ENCODE peak calls at places on chromosomes 3 and 15, in four cellular contexts. C is NCI-H1092, X is cardiac septum, N is fibroblast of lung. A is an unnamed sample.

GRCh38 chr15:85543741-85544155 is 163.3 kb downstream of the AKAP13 start:
- DNase-seq in C (no peak), X (peak; percentile 91), N (no peak), A (peak; percentile 88)

GRCh38 chr3:66800941-66801545 is 197.1 kb upstream of the KBTBD8 start:
- DNase-seq in C (no peak), X (no peak), N (peak; percentile 53), A (no peak)

GRCh38 chr3:107375682-107376081 is 1.6 kb upstream of the CCDC54 start:
- DNase-seq in C (no peak), X (no peak), N (no peak), A (no peak)

GRCh38 chr15:52133510-52134220 is 21.1 kb upstream of the BCL2L10 start:
- DNase-seq in C (no peak), X (no peak), N (no peak), A (no peak)

GRCh38 chr3:71064288-71064975 is 519.1 kb downstream of the FOXP1 start:
- DNase-seq in C (no peak), X (no peak), N (peak; percentile 74), A (peak; percentile 85)

GRCh38 chr15:60407406-60407805 is 9.6 kb upstream of the ANXA2 start:
- DNase-seq in C (no peak), X (no peak), N (peak; percentile 94), A (no peak)

GRCh38 chr3:8482960-8483665 is 18.5 kb upstream of the LMCD1 start:
- DNase-seq in C (peak; percentile 41), X (peak; percentile 84), N (peak; percentile 99), A (peak; percentile 89)

GRCh38 chr3:30248423-30248822 is 358.0 kb upstream of the TGFBR2 start:
- DNase-seq in C (no peak), X (no peak), N (no peak), A (no peak)

GRCh38 chr3:105197863-105198262 is 168.8 kb upstream of the ALCAM start:
- DNase-seq in C (no peak), X (no peak), N (no peak), A (no peak)

GRCh38 chr3:17583530-17583929 is 158.9 kb downstream of the TBC1D5 start:
- DNase-seq in C (no peak), X (no peak), N (no peak), A (no peak)

GRCh38 chr15:46618984-46619383 is 984.2 kb downstream of the SQOR start:
- DNase-seq in C (no peak), X (no peak), N (no peak), A (no peak)

GRCh38 chr15:67924359-67924974 is 84.6 kb upstream of the RNU6-1 start:
- DNase-seq in C (no peak), X (no peak), N (no peak), A (no peak)

GRCh38 chr15:56732135-56732880 is 1.0 kb downstream of the ZNF280D start:
- DNase-seq in C (peak; percentile 3), X (no peak), N (peak; percentile 87), A (no peak)

GRCh38 chr15:48647963-48648362 is 2.5 kb upstream of the FBN1 start:
- DNase-seq in C (no peak), X (no peak), N (peak; percentile 48), A (no peak)

GRCh38 chr3:52402706-52403270 is 42.1 kb downstream of the SEMA3G start:
- DNase-seq in C (no peak), X (peak; percentile 61), N (no peak), A (peak; percentile 20)

GRCh38 chr3:168117059-168117458 is 21.3 kb upstream of the GOLIM4 start:
- DNase-seq in C (no peak), X (no peak), N (peak; percentile 78), A (no peak)

GRCh38 chr3:194671511-194671899 is 486 bp downstream of the LSG1 start:
- DNase-seq in C (no peak), X (no peak), N (peak; percentile 37), A (no peak)

A was measured in posterior vena cava.